ENCODE peak calls at places on chromosome X, in four cellular contexts. E is IMR-90, A is mesenchymal stem cell, O is neuronal stem cell. U is an unnamed sample.

GRCh38 chrX:49762175-49762704 is 66.5 kb upstream of the PAGE1 start:
- DNase-seq in E (no peak), A (no peak), O (no peak), U (peak)

GRCh38 chrX:143940119-143940518 is 56.2 kb downstream of the UBE2NL start:
- DNase-seq in E (no peak), A (no peak), O (no peak), U (no peak)

GRCh38 chrX:107674480-107675364 is 46.4 kb downstream of the PRPS1 start:
- DNase-seq in E (no peak), A (peak), O (no peak), U (no peak)

GRCh38 chrX:73859622-73860021 is 296.6 kb downstream of the CHIC1 start:
- DNase-seq in E (no peak), A (no peak), O (no peak), U (no peak)

GRCh38 chrX:131783555-131784338 is 239.4 kb upstream of the STK26 start:
- DNase-seq in E (peak), A (no peak), O (no peak), U (no peak)

GRCh38 chrX:10450229-10450958 is 170.0 kb downstream of the MID1 start:
- DNase-seq in E (peak), A (peak), O (no peak), U (no peak)

GRCh38 chrX:51332188-51332942 is at the start of gene NUDT10:
- DNase-seq in E (peak), A (peak), O (peak), U (peak)

GRCh38 chrX:72031118-72031517 is 100.6 kb downstream of the RTL5 start:
- DNase-seq in E (no peak), A (no peak), O (no peak), U (no peak)

GRCh38 chrX:3545901-3546300 is 167.5 kb downstream of the PRKX start:
- DNase-seq in E (no peak), A (no peak), O (no peak), U (no peak)

GRCh38 chrX:3549442-3549875 is 164.0 kb downstream of the PRKX start:
- DNase-seq in E (peak), A (peak), O (no peak), U (no peak)

GRCh38 chrX:3550160-3550765 is 163.2 kb downstream of the PRKX start:
- DNase-seq in E (no peak), A (peak), O (no peak), U (peak)

GRCh38 chrX:3550871-3551270 is 162.6 kb downstream of the PRKX start:
- DNase-seq in E (no peak), A (no peak), O (no peak), U (no peak)

DNA sequence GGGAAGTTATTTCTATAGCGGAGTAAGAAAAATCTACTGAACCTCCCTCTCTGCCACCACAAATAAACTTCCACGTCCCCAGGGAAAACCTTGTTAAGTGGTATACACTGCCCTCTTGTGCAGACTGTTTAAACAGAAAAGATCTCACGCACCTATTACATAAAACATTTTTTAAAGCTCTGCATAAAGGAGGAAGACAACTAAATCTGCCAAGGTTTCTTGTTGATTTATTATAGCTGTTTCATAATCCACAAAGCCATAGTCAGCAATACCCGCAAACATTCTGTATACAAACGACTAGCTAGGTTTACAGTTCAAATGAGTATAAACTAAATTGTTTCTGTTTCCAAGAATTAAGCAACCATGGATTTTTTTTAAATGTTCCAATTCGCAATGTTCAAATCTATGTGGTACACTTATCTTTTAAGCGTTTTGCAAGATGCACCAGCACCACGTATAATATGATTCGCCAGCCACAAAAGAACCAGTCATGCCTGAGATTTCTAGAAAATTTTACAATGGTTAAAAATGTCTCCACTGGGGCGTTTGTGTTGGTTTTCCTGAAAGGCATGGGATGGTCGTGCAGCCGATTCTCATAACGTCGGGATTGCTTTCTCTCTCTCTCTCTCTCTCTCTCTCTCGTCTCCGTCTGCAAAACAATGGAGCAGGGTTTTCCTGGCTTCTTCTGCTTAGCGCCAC is 164.6 kb downstream of the PRKX start:
- DNase-seq in E (peak), A (peak), O (peak), U (peak)
- H3K4me2 ChIP-seq in E (peak), A (no peak), O (no peak), U (no peak)

DNA sequence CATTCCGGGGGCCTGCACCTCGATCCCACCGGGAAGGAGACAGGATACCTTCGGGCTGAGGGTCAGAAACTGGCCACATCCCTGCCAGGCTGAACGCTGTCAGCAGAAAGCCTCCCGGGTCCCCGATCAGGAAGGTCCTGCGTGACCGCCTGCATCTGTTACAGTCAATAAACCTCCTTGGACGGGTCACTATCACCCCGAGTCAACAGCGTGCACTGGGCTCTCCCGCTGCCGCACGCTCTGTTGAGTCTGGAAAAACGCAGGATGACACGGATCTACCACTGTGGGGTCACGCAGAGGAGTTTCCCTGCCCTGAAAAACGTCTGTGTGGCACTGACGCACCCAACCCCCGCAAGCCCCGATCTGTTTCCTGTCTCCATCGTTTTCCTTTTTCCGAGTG is 12.1 kb downstream of the PPP2R3B start:
- DNase-seq in E (peak), A (peak), O (no peak), U (no peak)
- H2AK5ac ChIP-seq in E (no peak), A (no peak), O (peak), U (no peak)

GRCh38 chrX:70808942-70809940 is 99.3 kb downstream of the TEX11 start:
- DNase-seq in E (no peak), A (no peak), O (no peak), U (no peak)
- H2BK15ac ChIP-seq in E (no peak), A (no peak), O (no peak), U (no peak)

DNA sequence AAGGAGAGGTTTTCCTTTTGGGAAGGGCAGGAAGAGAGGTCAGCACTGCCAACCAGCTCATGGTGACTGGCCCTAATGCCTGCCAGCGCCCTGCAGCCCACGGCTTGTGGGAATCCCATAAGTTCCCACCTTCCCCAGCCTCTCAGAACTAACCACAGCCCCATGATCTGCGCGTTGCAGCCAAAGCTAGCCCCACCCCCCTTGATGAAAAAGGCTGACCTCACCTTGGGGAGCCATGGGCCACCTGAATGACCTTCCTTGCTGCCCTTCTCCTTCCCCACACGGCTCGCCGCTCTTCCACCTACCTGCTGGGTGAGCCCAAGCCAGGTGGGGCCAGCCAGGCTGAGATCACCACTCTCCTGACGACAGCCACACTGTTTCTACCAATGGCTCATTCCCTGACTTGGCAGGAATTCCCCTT is 3.9 kb upstream of the ELF4 start:
- DNase-seq in E (peak), A (no peak), O (no peak), U (no peak)
- H3K4me2 ChIP-seq in E (no peak), A (no peak), O (no peak), U (no peak)

GRCh38 chrX:7127058-7127457 is 20.5 kb upstream of the STS start:
- DNase-seq in E (no peak), A (no peak), O (peak), U (peak)

GRCh38 chrX:7132335-7133035 is 15.0 kb upstream of the STS start:
- DNase-seq in E (peak), A (peak), O (no peak), U (peak)

GRCh38 chrX:7133036-7133412 is 14.5 kb upstream of the STS start:
- DNase-seq in E (peak), A (no peak), O (no peak), U (peak)

DNA sequence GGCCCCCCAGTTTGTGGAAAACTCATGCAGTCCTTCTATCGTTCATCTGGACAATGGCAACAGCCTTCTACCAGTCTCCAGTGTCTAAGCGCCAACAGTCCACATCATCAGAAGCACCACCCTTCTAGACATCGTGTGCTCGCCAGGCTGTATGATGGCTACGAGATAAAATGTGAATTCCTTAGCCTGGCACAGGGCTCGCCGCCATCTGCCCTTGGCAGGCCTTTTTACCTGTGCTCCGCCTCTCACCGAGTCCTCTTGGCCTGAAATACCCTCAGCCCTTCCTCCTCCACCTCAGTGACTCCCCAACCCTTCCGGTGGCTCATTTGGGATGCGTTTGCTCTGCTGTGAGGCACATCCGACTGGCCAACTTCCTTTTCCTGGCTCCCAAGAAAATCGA is 15.9 kb upstream of the STS start:
- DNase-seq in E (no peak), A (no peak), O (no peak), U (no peak)
- H2AK5ac ChIP-seq in E (no peak), A (no peak), O (no peak), U (no peak)

GRCh38 chrX:147912093-147912801 is 528 bp downstream of the FMR1 start:
- DNase-seq in E (peak), A (peak), O (peak), U (peak)

GRCh38 chrX:147914609-147915008 is 2.9 kb downstream of the FMR1 start:
- DNase-seq in E (no peak), A (no peak), O (no peak), U (no peak)

GRCh38 chrX:147913570-147913969 is 1.9 kb downstream of the FMR1 start:
- DNase-seq in E (no peak), A (no peak), O (no peak), U (no peak)

GRCh38 chrX:147911192-147912022 is at the start of gene FMR1:
- DNase-seq in E (peak), A (peak), O (peak), U (peak)

GRCh38 chrX:147910607-147911006 is 1.1 kb upstream of the FMR1 start:
- DNase-seq in E (no peak), A (no peak), O (no peak), U (no peak)
- H2BK15ac ChIP-seq in E (no peak), A (no peak), O (no peak), U (no peak)

DNA sequence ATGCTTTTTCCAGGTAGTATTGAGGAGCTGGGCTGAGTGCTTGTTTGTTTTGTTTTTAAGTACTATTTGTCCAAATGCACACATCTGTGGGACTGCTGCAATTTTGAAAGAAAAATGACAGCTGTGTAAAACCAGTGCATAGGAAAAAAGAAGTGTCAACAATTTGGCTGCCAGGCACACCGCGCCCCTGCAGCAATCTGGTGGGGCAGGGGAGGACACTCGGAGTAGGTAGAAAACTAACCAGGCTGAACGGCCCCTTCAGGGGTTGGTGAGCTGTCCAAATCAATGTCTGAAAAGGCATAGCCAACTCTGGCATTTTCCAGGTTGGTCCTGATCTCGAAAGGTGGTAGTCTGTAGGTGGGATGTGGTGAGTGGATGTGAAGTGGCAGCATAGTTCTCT is 1.1 kb downstream of the LDOC1 start:
- DNase-seq in E (no peak), A (no peak), O (no peak), U (no peak)
- H3K4me2 ChIP-seq in E (peak), A (peak), O (peak), U (peak)

GRCh38 chrX:47273011-47273730 is 40.4 kb downstream of the USP11 start:
- DNase-seq in E (no peak), A (no peak), O (no peak), U (no peak)
- H2AK5ac ChIP-seq in E (no peak), A (no peak), O (no peak), U (no peak)

DNA sequence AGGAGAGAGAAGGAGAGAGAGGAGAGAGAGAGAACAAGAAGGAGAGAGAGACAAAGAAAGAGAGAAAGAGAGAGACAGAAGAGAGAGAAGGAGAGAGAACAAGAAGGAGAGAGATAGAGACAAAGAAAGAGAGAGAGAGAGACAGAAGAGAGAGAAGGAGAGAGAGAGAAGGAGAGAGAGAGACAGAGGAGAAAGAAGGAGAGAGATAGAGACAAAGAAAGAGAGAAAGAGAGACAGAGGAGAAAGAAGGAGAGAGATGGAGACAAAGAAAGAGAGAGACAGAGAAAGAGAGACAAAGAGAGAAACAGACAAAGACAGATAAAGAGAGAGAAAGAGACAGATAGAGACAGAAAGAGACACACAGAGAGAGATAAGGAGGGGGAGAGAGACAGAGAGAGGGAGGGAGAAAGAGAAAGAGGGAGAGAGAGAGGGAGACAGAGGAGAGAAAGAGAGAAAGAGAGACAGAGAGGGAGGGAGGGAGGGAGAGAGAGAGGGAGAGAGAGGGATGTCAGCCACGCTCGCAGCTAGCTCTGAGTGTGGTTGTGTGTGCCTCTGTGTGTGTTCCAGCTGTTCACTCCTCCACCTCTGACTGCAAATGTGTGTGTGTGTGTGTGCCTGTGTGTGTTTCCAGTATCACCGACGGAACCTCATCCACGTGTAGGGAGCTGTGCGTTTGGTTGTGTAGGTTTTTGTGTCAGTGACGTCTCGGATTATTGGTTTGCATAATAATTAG is 105.8 kb downstream of the CRLF2 start:
- DNase-seq in E (no peak), A (no peak), O (no peak), U (peak)
- H2BK15ac ChIP-seq in E (no peak), A (no peak), O (peak), U (no peak)

U was measured in mesendoderm.